ENCODE peak calls at places on chromosomes 7 and 10, in ten cellular contexts. One of them, this sample, is unnamed.

GRCh38 chr7:12069757-12070156 is 141.3 kb upstream of the TMEM106B start:
- DNase-seq in EH: no peak
- DNase-seq in NCI-H2081: no peak
- DNase-seq in mammary epithelial cell: no peak
- DNase-seq in brain microvascular endothelial cell: no peak
- DNase-seq in NT2/D1: no peak
- DNase-seq in GM10248: no peak
- DNase-seq in T-helper 22 cell: no peak
- DNase-seq in stimulated activated CD8-positive, alpha-beta memory T cell treated with anti-CD3 and anti-CD28 coated beads, Interleukin-4, amount 100 ng/mL, for 48 hours: no peak
- DNase-seq in ELF-1: no peak
- DNase-seq in this sample: no peak

GRCh38 chr7:149635561-149636329 is 137.6 kb downstream of the ZNF467 start:
- DNase-seq in EH: no peak
- DNase-seq in NCI-H2081: no peak
- DNase-seq in mammary epithelial cell: peak
- DNase-seq in brain microvascular endothelial cell: no peak
- DNase-seq in NT2/D1: no peak
- DNase-seq in GM10248: no peak
- DNase-seq in T-helper 22 cell: no peak
- DNase-seq in stimulated activated CD8-positive, alpha-beta memory T cell treated with anti-CD3 and anti-CD28 coated beads, Interleukin-4, amount 100 ng/mL, for 48 hours: peak
- DNase-seq in ELF-1: peak
- DNase-seq in this sample: no peak

GRCh38 chr7:39686261-39686924 is 63.0 kb downstream of the RALA start:
- DNase-seq in EH: peak
- DNase-seq in NCI-H2081: no peak
- DNase-seq in mammary epithelial cell: peak
- DNase-seq in brain microvascular endothelial cell: no peak
- DNase-seq in NT2/D1: no peak
- DNase-seq in GM10248: peak
- DNase-seq in T-helper 22 cell: no peak
- DNase-seq in stimulated activated CD8-positive, alpha-beta memory T cell treated with anti-CD3 and anti-CD28 coated beads, Interleukin-4, amount 100 ng/mL, for 48 hours: no peak
- DNase-seq in ELF-1: no peak
- DNase-seq in this sample: no peak

GRCh38 chr7:27929127-27929526 is 189.2 kb downstream of the TAX1BP1 start:
- DNase-seq in EH: no peak
- DNase-seq in NCI-H2081: no peak
- DNase-seq in mammary epithelial cell: no peak
- DNase-seq in brain microvascular endothelial cell: no peak
- DNase-seq in NT2/D1: no peak
- DNase-seq in GM10248: no peak
- DNase-seq in T-helper 22 cell: no peak
- DNase-seq in stimulated activated CD8-positive, alpha-beta memory T cell treated with anti-CD3 and anti-CD28 coated beads, Interleukin-4, amount 100 ng/mL, for 48 hours: no peak
- DNase-seq in ELF-1: no peak
- DNase-seq in this sample: no peak

GRCh38 chr7:6628045-6628444 is 9.1 kb upstream of the ZNF316 start:
- DNase-seq in EH: no peak
- DNase-seq in NCI-H2081: peak
- DNase-seq in mammary epithelial cell: peak
- DNase-seq in brain microvascular endothelial cell: no peak
- DNase-seq in NT2/D1: no peak
- DNase-seq in GM10248: no peak
- DNase-seq in T-helper 22 cell: no peak
- DNase-seq in stimulated activated CD8-positive, alpha-beta memory T cell treated with anti-CD3 and anti-CD28 coated beads, Interleukin-4, amount 100 ng/mL, for 48 hours: no peak
- DNase-seq in ELF-1: no peak
- DNase-seq in this sample: no peak

GRCh38 chr7:151876112-151876898 is 610 bp downstream of the PRKAG2 start:
- DNase-seq in EH: peak
- DNase-seq in NCI-H2081: peak
- DNase-seq in mammary epithelial cell: peak
- DNase-seq in brain microvascular endothelial cell: no peak
- DNase-seq in NT2/D1: no peak
- DNase-seq in GM10248: peak
- DNase-seq in T-helper 22 cell: peak
- DNase-seq in stimulated activated CD8-positive, alpha-beta memory T cell treated with anti-CD3 and anti-CD28 coated beads, Interleukin-4, amount 100 ng/mL, for 48 hours: peak
- DNase-seq in ELF-1: peak
- DNase-seq in this sample: peak

GRCh38 chr7:88789480-88790064 is 6.0 kb downstream of the TEX47 start:
- DNase-seq in EH: peak
- DNase-seq in NCI-H2081: peak
- DNase-seq in mammary epithelial cell: peak
- DNase-seq in brain microvascular endothelial cell: no peak
- DNase-seq in NT2/D1: no peak
- DNase-seq in GM10248: no peak
- DNase-seq in T-helper 22 cell: no peak
- DNase-seq in stimulated activated CD8-positive, alpha-beta memory T cell treated with anti-CD3 and anti-CD28 coated beads, Interleukin-4, amount 100 ng/mL, for 48 hours: no peak
- DNase-seq in ELF-1: no peak
- DNase-seq in this sample: no peak

GRCh38 chr10:9010093-9010492 is 955.6 kb downstream of the GATA3 start:
- DNase-seq in EH: no peak
- DNase-seq in NCI-H2081: no peak
- DNase-seq in mammary epithelial cell: peak
- DNase-seq in brain microvascular endothelial cell: no peak
- DNase-seq in NT2/D1: no peak
- DNase-seq in GM10248: no peak
- DNase-seq in T-helper 22 cell: no peak
- DNase-seq in stimulated activated CD8-positive, alpha-beta memory T cell treated with anti-CD3 and anti-CD28 coated beads, Interleukin-4, amount 100 ng/mL, for 48 hours: no peak
- DNase-seq in ELF-1: no peak
- DNase-seq in this sample: peak

GRCh38 chr10:126569513-126570447 is 100.7 kb downstream of the C10orf90 start:
- DNase-seq in EH: peak
- DNase-seq in NCI-H2081: no peak
- DNase-seq in mammary epithelial cell: peak
- DNase-seq in brain microvascular endothelial cell: peak
- DNase-seq in NT2/D1: no peak
- DNase-seq in GM10248: no peak
- DNase-seq in T-helper 22 cell: no peak
- DNase-seq in stimulated activated CD8-positive, alpha-beta memory T cell treated with anti-CD3 and anti-CD28 coated beads, Interleukin-4, amount 100 ng/mL, for 48 hours: no peak
- DNase-seq in ELF-1: no peak
- DNase-seq in this sample: no peak